ENCODE peak calls at places on chromosomes 5 and 9, in six cellular contexts. One of them, this sample, is unnamed.
A peak's percentile ranks its signal among the peaks of the same experiment; 100 is the strongest.

GRCh38 chr5:6175172-6175855 is 203.0 kb downstream of the MED10 start:
- DNase-seq in A549: no peak
- DNase-seq in NCI-H2029: no peak
- DNase-seq in activated T-cell treated with anti-CD3 and anti-CD28 coated beads, Interleukin-2, amount 50 U/mL, for 72 hours: no peak
- DNase-seq in left ventricle myocardium inferior: no peak
- DNase-seq in stimulated activated CD4-positive, alpha-beta T cell treated with anti-CD3 and anti-CD28 coated beads, Interleukin-2, amount 100 ng/mL, for 48 hours: no peak
- DNase-seq in this sample: no peak

GRCh38 chr5:160665460-160665859 is 186.6 kb downstream of the ATP10B start:
- DNase-seq in activated T-cell treated with anti-CD3 and anti-CD28 coated beads, Interleukin-2, amount 50 U/mL, for 72 hours: no peak
- DNase-seq in stimulated activated CD4-positive, alpha-beta T cell treated with anti-CD3 and anti-CD28 coated beads, Interleukin-2, amount 100 ng/mL, for 48 hours: no peak
- DNase-seq in NCI-H2029: no peak
- DNase-seq in left ventricle myocardium inferior: no peak
- DNase-seq in A549: no peak
- DNase-seq in this sample: no peak

GRCh38 chr9:69433968-69434367 is 109.0 kb downstream of the ENTREP1 start:
- DNase-seq in A549: no peak
- DNase-seq in NCI-H2029: no peak
- DNase-seq in left ventricle myocardium inferior: no peak
- DNase-seq in stimulated activated CD4-positive, alpha-beta T cell treated with anti-CD3 and anti-CD28 coated beads, Interleukin-2, amount 100 ng/mL, for 48 hours: no peak
- DNase-seq in activated T-cell treated with anti-CD3 and anti-CD28 coated beads, Interleukin-2, amount 50 U/mL, for 72 hours: no peak
- DNase-seq in this sample: no peak

GRCh38 chr5:169650701-169651331 is 13.7 kb downstream of the DOCK2 start:
- DNase-seq in NCI-H2029: no peak
- DNase-seq in left ventricle myocardium inferior: no peak
- DNase-seq in stimulated activated CD4-positive, alpha-beta T cell treated with anti-CD3 and anti-CD28 coated beads, Interleukin-2, amount 100 ng/mL, for 48 hours: no peak
- DNase-seq in A549: peak; percentile 29
- DNase-seq in activated T-cell treated with anti-CD3 and anti-CD28 coated beads, Interleukin-2, amount 50 U/mL, for 72 hours: peak; percentile 54
- DNase-seq in this sample: no peak

GRCh38 chr9:95007470-95007869 is 281.0 kb downstream of the AOPEP start:
- DNase-seq in left ventricle myocardium inferior: no peak
- DNase-seq in NCI-H2029: peak; percentile 50
- DNase-seq in A549: no peak
- DNase-seq in activated T-cell treated with anti-CD3 and anti-CD28 coated beads, Interleukin-2, amount 50 U/mL, for 72 hours: no peak
- DNase-seq in stimulated activated CD4-positive, alpha-beta T cell treated with anti-CD3 and anti-CD28 coated beads, Interleukin-2, amount 100 ng/mL, for 48 hours: no peak
- DNase-seq in this sample: no peak

GRCh38 chr9:110330484-110331115 is 7.1 kb downstream of the TXNDC8 start:
- DNase-seq in activated T-cell treated with anti-CD3 and anti-CD28 coated beads, Interleukin-2, amount 50 U/mL, for 72 hours: no peak
- DNase-seq in A549: no peak
- DNase-seq in stimulated activated CD4-positive, alpha-beta T cell treated with anti-CD3 and anti-CD28 coated beads, Interleukin-2, amount 100 ng/mL, for 48 hours: no peak
- DNase-seq in left ventricle myocardium inferior: no peak
- DNase-seq in NCI-H2029: no peak
- DNase-seq in this sample: no peak

GRCh38 chr9:88355166-88355565 is 33.1 kb upstream of the SPIN1 start:
- DNase-seq in A549: no peak
- DNase-seq in NCI-H2029: no peak
- DNase-seq in activated T-cell treated with anti-CD3 and anti-CD28 coated beads, Interleukin-2, amount 50 U/mL, for 72 hours: no peak
- DNase-seq in stimulated activated CD4-positive, alpha-beta T cell treated with anti-CD3 and anti-CD28 coated beads, Interleukin-2, amount 100 ng/mL, for 48 hours: no peak
- DNase-seq in left ventricle myocardium inferior: no peak
- DNase-seq in this sample: no peak

GRCh38 chr9:4508246-4508906 is 18.1 kb downstream of the SLC1A1 start:
- DNase-seq in NCI-H2029: no peak
- DNase-seq in A549: no peak
- DNase-seq in stimulated activated CD4-positive, alpha-beta T cell treated with anti-CD3 and anti-CD28 coated beads, Interleukin-2, amount 100 ng/mL, for 48 hours: no peak
- DNase-seq in activated T-cell treated with anti-CD3 and anti-CD28 coated beads, Interleukin-2, amount 50 U/mL, for 72 hours: no peak
- DNase-seq in left ventricle myocardium inferior: no peak
- DNase-seq in this sample: no peak

GRCh38 chr9:970310-971002 is 6.0 kb upstream of the DMRT3 start:
- DNase-seq in stimulated activated CD4-positive, alpha-beta T cell treated with anti-CD3 and anti-CD28 coated beads, Interleukin-2, amount 100 ng/mL, for 48 hours: no peak
- DNase-seq in NCI-H2029: no peak
- DNase-seq in left ventricle myocardium inferior: no peak
- DNase-seq in activated T-cell treated with anti-CD3 and anti-CD28 coated beads, Interleukin-2, amount 50 U/mL, for 72 hours: no peak
- DNase-seq in A549: no peak
- DNase-seq in this sample: no peak

GRCh38 chr9:126093771-126094170 is 232.9 kb upstream of the MVB12B start:
- DNase-seq in activated T-cell treated with anti-CD3 and anti-CD28 coated beads, Interleukin-2, amount 50 U/mL, for 72 hours: no peak
- DNase-seq in NCI-H2029: no peak
- DNase-seq in left ventricle myocardium inferior: no peak
- DNase-seq in A549: no peak
- DNase-seq in stimulated activated CD4-positive, alpha-beta T cell treated with anti-CD3 and anti-CD28 coated beads, Interleukin-2, amount 100 ng/mL, for 48 hours: no peak
- DNase-seq in this sample: no peak

GRCh38 chr5:143134900-143135299 is 268.6 kb downstream of the NR3C1 start:
- DNase-seq in stimulated activated CD4-positive, alpha-beta T cell treated with anti-CD3 and anti-CD28 coated beads, Interleukin-2, amount 100 ng/mL, for 48 hours: no peak
- DNase-seq in left ventricle myocardium inferior: no peak
- DNase-seq in activated T-cell treated with anti-CD3 and anti-CD28 coated beads, Interleukin-2, amount 50 U/mL, for 72 hours: no peak
- DNase-seq in NCI-H2029: no peak
- DNase-seq in A549: no peak
- DNase-seq in this sample: no peak